ENCODE peak calls at places on chromosomes 13 and 19, in nine cellular contexts. W is progenitor cell of endocrine pancreas; V is T-cell; T is heart right ventricle; J is psoas muscle; N is brain microvascular endothelial cell; H is naive thymus-derived CD8-positive, alpha-beta T cell; P is transverse colon; F is stomach. U is an unnamed sample.

GRCh38 chr19:43738780-43739211 is 16.0 kb downstream of the SMG9 start:
- DNase-seq in H (no peak), W (no peak), F (peak), T (no peak), N (no peak), P (peak), J (no peak), V (no peak), U (peak)

GRCh38 chr13:101618440-101619187 is 166.1 kb downstream of the ITGBL1 start:
- DNase-seq in H (no peak), F (no peak), J (no peak), N (no peak), T (no peak), V (no peak), P (no peak), W (no peak), U (no peak)

GRCh38 chr13:21435710-21436151 is 23.4 kb downstream of the ZDHHC20 start:
- DNase-seq in W (no peak), T (peak), F (peak), V (peak), J (no peak), H (no peak), N (peak), P (peak), U (peak)

GRCh38 chr13:23018143-23018542 is 162.6 kb upstream of the SGCG start:
- DNase-seq in W (no peak), P (no peak), T (no peak), J (no peak), V (no peak), H (no peak), F (no peak), N (no peak), U (no peak)

GRCh38 chr19:32460476-32460875 is 54.9 kb downstream of the DPY19L3 start:
- DNase-seq in F (no peak), J (no peak), T (no peak), N (no peak), V (no peak), P (no peak), W (no peak), H (no peak), U (no peak)

GRCh38 chr13:73578251-73578875 is 519.6 kb downstream of the KLF5 start:
- DNase-seq in T (no peak), H (no peak), F (no peak), W (no peak), V (no peak), N (no peak), P (no peak), J (no peak), U (no peak)

GRCh38 chr19:10219678-10220077 is 11.5 kb downstream of the S1PR2 start:
- DNase-seq in N (peak), T (no peak), W (no peak), H (no peak), F (no peak), J (no peak), V (no peak), P (no peak), U (no peak)

GRCh38 chr13:31096624-31097302 is 64.9 kb downstream of the HSPH1 start:
- DNase-seq in P (peak), V (no peak), T (no peak), W (no peak), F (peak), H (no peak), N (no peak), J (no peak), U (peak)

GRCh38 chr13:20902438-20903163 is at the start of gene XPO4:
- DNase-seq in H (peak), W (peak), T (peak), F (peak), V (peak), P (peak), N (peak), J (peak), U (peak)

GRCh38 chr19:35107541-35107939 is 8.1 kb upstream of the FXYD3 start:
- DNase-seq in V (no peak), W (no peak), F (peak), T (no peak), J (no peak), H (no peak), N (peak), P (peak), U (peak)

GRCh38 chr13:65856464-65856863 is 1373.7 kb downstream of the PCDH9 start:
- DNase-seq in H (no peak), J (no peak), F (no peak), P (no peak), V (no peak), N (peak), T (no peak), W (no peak), U (no peak)

U was measured in mucosa of descending colon.